ENCODE peak calls at places on chromosomes 1 and 21, in seven cellular contexts. T is substantia nigra; J is activated naive CD8-positive, alpha-beta T cell treated with anti-CD3 and anti-CD28 coated beads, Interleukin-2, amount 50 U/mL, for 24 hours; C is LoVo; D is stimulated activated naive B cell treated with anti-CD40 and anti-IgM and Interleukin-4, amounts not matched to agents 10 μg/mL and 1 μg/mL and 100 μg/mL, for 72 hours; B is psoas muscle; S is astrocyte of the spinal cord. O is an unnamed sample.

GRCh38 chr1:176879784-176880620 is 284.5 kb downstream of the ASTN1 start:
- DNase-seq in B (no peak), S (no peak), T (no peak), C (no peak), J (no peak), D (no peak), O (no peak)

GRCh38 chr21:46562964-46563607 is 41.8 kb downstream of the S100B start:
- DNase-seq in J (no peak), S (no peak), T (no peak), C (peak; percentile 14), B (no peak), D (no peak), O (no peak)

GRCh38 chr1:236009857-236010256 is 55.0 kb downstream of the NID1 start:
- DNase-seq in T (no peak), S (peak; percentile 91), C (no peak), B (no peak), J (no peak), D (no peak), O (no peak)

GRCh38 chr21:45415943-45416611 is 11.1 kb downstream of the COL18A1 start:
- DNase-seq in B (peak; percentile 6), C (no peak), S (no peak), D (no peak), J (no peak), T (no peak), O (no peak)

GRCh38 chr1:46617108-46617694 is 590 bp upstream of the MOB3C start:
- DNase-seq in J (no peak), C (no peak), S (no peak), B (no peak), T (no peak), D (no peak), O (no peak)

GRCh38 chr1:33736496-33736895 is 127.4 kb upstream of the HMGB4 start:
- DNase-seq in S (no peak), B (no peak), D (no peak), J (no peak), T (no peak), C (no peak), O (no peak)

GRCh38 chr1:51453010-51453409 is 66.1 kb downstream of the EPS15 start:
- DNase-seq in T (no peak), C (no peak), D (no peak), B (no peak), J (no peak), S (no peak), O (no peak)

GRCh38 chr1:166925791-166926483 is 49.4 kb downstream of the ILDR2 start:
- DNase-seq in B (no peak), D (no peak), C (peak; percentile 18), S (peak; percentile 83), J (no peak), T (no peak), O (no peak)

GRCh38 chr1:235158680-235159079 is 2.4 kb downstream of the RBM34 start:
- DNase-seq in S (no peak), J (no peak), T (no peak), B (no peak), D (no peak), C (no peak), O (no peak)

GRCh38 chr1:180901221-180901990 is 11.3 kb upstream of the KIAA1614 start:
- DNase-seq in T (no peak), D (no peak), S (no peak), B (no peak), J (no peak), C (no peak), O (no peak)

GRCh38 chr1:164651378-164651951 is 92.5 kb downstream of the PBX1 start:
- DNase-seq in B (no peak), S (peak; percentile 73), J (no peak), C (peak; percentile 72), T (no peak), D (no peak), O (peak; percentile 1)

GRCh38 chr1:25955553-25955952 is 42.3 kb downstream of the PAFAH2 start:
- DNase-seq in B (no peak), S (no peak), D (no peak), J (no peak), T (no peak), C (no peak), O (no peak)

GRCh38 chr1:110502402-110502801 is 16.6 kb downstream of the KCNA10 start:
- DNase-seq in D (no peak), J (no peak), C (no peak), T (no peak), B (no peak), S (no peak), O (no peak)

GRCh38 chr21:32256873-32257620 is 21.8 kb downstream of the MIS18A start:
- DNase-seq in B (peak; percentile 70), D (no peak), C (peak; percentile 59), T (peak; percentile 35), J (no peak), S (peak; percentile 93), O (no peak)

GRCh38 chr1:35714921-35715567 is 3.6 kb downstream of the C1orf216 start:
- DNase-seq in B (no peak), D (no peak), J (no peak), C (no peak), T (no peak), S (no peak), O (no peak)

GRCh38 chr1:212485895-212486590 is 53.3 kb downstream of the NENF start:
- DNase-seq in J (no peak), B (peak; percentile 41), D (peak; percentile 57), C (peak; percentile 89), S (peak; percentile 95), T (peak; percentile 16), O (no peak)

GRCh38 chr21:39003982-39004775 is 179.1 kb downstream of the PSMG1 start:
- DNase-seq in B (no peak), C (no peak), T (no peak), S (no peak), J (peak; percentile 20), D (no peak), O (no peak)

GRCh38 chr1:107444302-107444701 is 303.5 kb downstream of the NTNG1 start:
- DNase-seq in D (no peak), S (no peak), T (no peak), C (no peak), J (no peak), B (no peak), O (no peak)

GRCh38 chr1:63408331-63408730 is 40.9 kb downstream of the ALG6 start:
- DNase-seq in J (no peak), S (no peak), T (no peak), B (no peak), D (no peak), C (no peak), O (no peak)

GRCh38 chr1:76587213-76587612 is 280.1 kb upstream of the ST6GALNAC5 start:
- DNase-seq in J (no peak), S (no peak), D (no peak), T (no peak), B (no peak), C (no peak), O (no peak)

GRCh38 chr1:22317231-22317919 is 134.3 kb upstream of the ZBTB40 start:
- DNase-seq in J (peak; percentile 30), B (no peak), T (no peak), D (no peak), C (no peak), S (no peak), O (no peak)

GRCh38 chr1:117565083-117565556 is 40.7 kb upstream of the TENT5C start:
- DNase-seq in C (no peak), S (no peak), D (no peak), J (no peak), B (no peak), T (no peak), O (no peak)

GRCh38 chr1:32241011-32241763 is 5.8 kb upstream of the FAM167B start:
- DNase-seq in T (peak; percentile 60), S (peak; percentile 50), C (no peak), D (no peak), B (peak; percentile 73), J (peak; percentile 55), O (no peak)

GRCh38 chr1:234500269-234500668 is 21.3 kb upstream of the TARBP1 start:
- DNase-seq in S (peak; percentile 36), B (no peak), C (peak; percentile 11), T (no peak), D (no peak), J (peak; percentile 28), O (no peak)

GRCh38 chr1:41397943-41398342 is 36.7 kb downstream of the FOXO6 start:
- DNase-seq in S (no peak), B (no peak), D (no peak), T (no peak), J (no peak), C (no peak), O (no peak)

GRCh38 chr1:144551107-144551542 is 41.6 kb upstream of the PPIAL4F start:
- DNase-seq in D (peak; percentile 83), B (no peak), C (no peak), S (no peak), T (peak; percentile 19), J (peak; percentile 32), O (no peak)

GRCh38 chr21:43363506-43364260 is 63.2 kb downstream of the SIK1 start:
- DNase-seq in J (no peak), S (no peak), B (no peak), C (no peak), D (no peak), T (no peak), O (no peak)

GRCh38 chr1:178774263-178774662 is 49.2 kb downstream of the RALGPS2 start:
- DNase-seq in D (no peak), T (no peak), C (peak; percentile 20), S (peak; percentile 62), J (no peak), B (no peak), O (no peak)

GRCh38 chr1:42282867-42283583 is 52.0 kb downstream of the FOXJ3 start:
- DNase-seq in C (no peak), B (no peak), S (peak; percentile 39), D (no peak), T (no peak), J (no peak), O (no peak)

O was measured in effector memory CD8-positive, alpha-beta T cell.